ENCODE peak calls at places on chromosomes 7 and 10, in seven cellular contexts. F is SK-N-SH, M is K562, S is H1, E is HCT116, D is HepG2, T is GM12878. O is an unnamed sample.
A peak's percentile ranks its signal among the peaks of the same experiment; 100 is the strongest.

GRCh38 chr7:86785641-86786040 is 141.9 kb downstream of the GRM3 start:
- DNase-seq in F (no peak), M (no peak), S (no peak), E (no peak), D (no peak), T (peak; percentile 57), O (no peak)

GRCh38 chr10:31896972-31897384 is 31.7 kb downstream of the ARHGAP12 start:
- DNase-seq in F (no peak), M (no peak), S (no peak), E (peak; percentile 48), D (no peak), T (no peak), O (no peak)

GRCh38 chr10:66162560-66163143 is 763.2 kb upstream of the LRRTM3 start:
- DNase-seq in F (no peak), M (no peak), S (no peak), E (no peak), D (no peak), T (no peak), O (no peak)

GRCh38 chr10:119283818-119284217 is 76.4 kb downstream of the GRK5 start:
- DNase-seq in F (no peak), M (no peak), S (no peak), E (no peak), D (no peak), T (peak; percentile 41), O (no peak)

GRCh38 chr10:68992721-68993440 is 4.3 kb downstream of the KIFBP start:
- DNase-seq in F (no peak), M (no peak), S (no peak), E (no peak), D (no peak), T (no peak), O (no peak)

GRCh38 chr10:93420091-93420490 is 62.0 kb downstream of the MYOF start:
- DNase-seq in F (peak; percentile 56), M (no peak), S (no peak), E (no peak), D (no peak), T (no peak), O (no peak)

GRCh38 chr7:15402436-15403136 is 159.2 kb downstream of the AGMO start:
- DNase-seq in F (no peak), M (no peak), S (no peak), E (no peak), D (no peak), T (no peak), O (no peak)

GRCh38 chr7:16747095-16747494 is 6.5 kb upstream of the TSPAN13 start:
- DNase-seq in F (no peak), M (no peak), S (no peak), E (no peak), D (no peak), T (no peak), O (no peak)

GRCh38 chr7:1752771-1753562 is 82.9 kb downstream of the ELFN1 start:
- DNase-seq in F (no peak), M (no peak), S (no peak), E (no peak), D (no peak), T (no peak), O (no peak)

GRCh38 chr10:12389154-12389734 is 39.9 kb downstream of the CAMK1D start:
- DNase-seq in F (no peak), M (no peak), S (no peak), E (no peak), D (no peak), T (no peak), O (no peak)

GRCh38 chr7:47690902-47691558 is 109.1 kb upstream of the TNS3 start:
- DNase-seq in F (no peak), M (no peak), S (no peak), E (no peak), D (no peak), T (no peak), O (no peak)

GRCh38 chr10:95276367-95277200 is 14.2 kb downstream of the PDLIM1 start:
- DNase-seq in F (no peak), M (peak; percentile 43), S (no peak), E (no peak), D (no peak), T (no peak), O (no peak)

GRCh38 chr7:10720042-10720441 is 253.6 kb upstream of the PHF14 start:
- DNase-seq in F (no peak), M (no peak), S (no peak), E (peak; percentile 8), D (no peak), T (no peak), O (no peak)

GRCh38 chr10:89611282-89611681 is 33.8 kb downstream of the PANK1 start:
- DNase-seq in F (no peak), M (no peak), S (no peak), E (no peak), D (no peak), T (no peak), O (no peak)

GRCh38 chr10:120184547-120185337 is 272.3 kb upstream of the PLPP4 start:
- DNase-seq in F (no peak), M (no peak), S (no peak), E (no peak), D (no peak), T (no peak), O (no peak)

GRCh38 chr10:121791761-121792160 is 136.1 kb downstream of the ATE1 start:
- DNase-seq in F (no peak), M (no peak), S (no peak), E (no peak), D (no peak), T (no peak), O (no peak)

GRCh38 chr7:117092801-117093200 is 139.5 kb downstream of the ST7 start:
- DNase-seq in F (no peak), M (no peak), S (no peak), E (no peak), D (no peak), T (no peak), O (no peak)

DNA sequence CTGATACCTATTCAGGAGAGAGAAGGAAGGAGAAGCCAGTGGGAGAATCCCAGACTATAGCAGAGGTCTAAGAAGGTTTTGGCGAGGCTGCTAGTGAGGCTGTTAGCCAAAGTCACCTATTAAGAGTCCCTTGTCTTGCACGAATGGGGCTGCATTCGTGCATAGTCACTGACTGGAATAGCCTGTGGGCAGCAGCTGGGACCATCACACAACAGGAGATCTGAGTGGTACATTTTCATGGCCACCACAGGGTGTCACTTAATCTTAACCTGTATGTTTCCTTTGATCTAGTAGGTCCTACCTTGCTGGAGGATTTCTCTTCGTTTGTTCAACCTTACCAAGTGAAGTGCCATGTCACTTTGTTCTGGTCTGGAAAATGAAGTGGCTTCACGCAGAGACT is 319.9 kb downstream of the BMPER start:
- DNase-seq in F (no peak), M (no peak), S (no peak), E (no peak), D (no peak), T (no peak), O (no peak)
- TF ChIP-seq SIN3A in F (no peak), M (no peak), S (no peak), E (no peak), D (no peak), T (no peak), O (no peak)

GRCh38 chr10:117460846-117461765 is 81.4 kb upstream of the EMX2 start:
- DNase-seq in F (no peak), M (no peak), S (no peak), E (no peak), D (no peak), T (no peak), O (no peak)
- H3K4me3 ChIP-seq in F (no peak overlapping the region), M (no peak overlapping the region), S (no peak overlapping the region), E (no peak overlapping the region), D (no peak overlapping the region), T (no peak overlapping the region), O (no peak overlapping the region)

GRCh38 chr10:73771722-73772279 is 10.0 kb upstream of the CHCHD1 start:
- DNase-seq in F (no peak), M (peak; percentile 93), S (no peak), E (peak; percentile 48), D (peak; percentile 27), T (no peak), O (no peak)
- TF ChIP-seq SIN3A in F (no peak), M (no peak), S (peak; percentile 54), E (no peak), D (no peak), T (no peak), O (no peak)

DNA sequence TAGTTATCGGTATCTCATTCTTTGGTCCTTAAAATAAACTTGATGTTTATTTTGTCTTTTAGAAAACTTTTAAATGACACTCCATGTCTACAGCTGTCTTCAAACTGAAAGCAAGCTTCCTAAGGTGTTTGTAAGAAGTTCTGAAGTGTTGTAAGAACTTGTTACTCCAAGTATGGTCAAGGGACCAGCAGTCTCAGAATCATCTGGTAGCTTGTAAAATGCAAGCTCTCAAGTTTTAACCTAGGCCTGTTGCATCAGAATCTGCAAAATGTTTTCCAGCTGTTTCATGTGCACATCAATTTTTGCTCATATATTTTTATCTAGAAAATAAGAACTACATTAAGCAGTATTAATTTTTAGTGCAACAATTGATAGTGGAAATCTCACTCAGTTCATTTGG is 104.1 kb downstream of the THSD7A start:
- DNase-seq in F (no peak), M (no peak), S (no peak), E (no peak), D (no peak), T (no peak), O (no peak)
- H3K4me3 ChIP-seq in F (no peak overlapping the region), M (no peak overlapping the region), S (no peak overlapping the region), E (no peak overlapping the region), D (no peak overlapping the region), T (no peak overlapping the region), O (no peak overlapping the region)

GRCh38 chr7:25944777-25945176 is 207.2 kb upstream of the NFE2L3 start:
- DNase-seq in F (no peak), M (no peak), S (no peak), E (no peak), D (no peak), T (no peak), O (no peak)
- TF ChIP-seq SIN3A in F (no peak), M (no peak), S (no peak), E (no peak), D (no peak), T (no peak), O (no peak)

DNA sequence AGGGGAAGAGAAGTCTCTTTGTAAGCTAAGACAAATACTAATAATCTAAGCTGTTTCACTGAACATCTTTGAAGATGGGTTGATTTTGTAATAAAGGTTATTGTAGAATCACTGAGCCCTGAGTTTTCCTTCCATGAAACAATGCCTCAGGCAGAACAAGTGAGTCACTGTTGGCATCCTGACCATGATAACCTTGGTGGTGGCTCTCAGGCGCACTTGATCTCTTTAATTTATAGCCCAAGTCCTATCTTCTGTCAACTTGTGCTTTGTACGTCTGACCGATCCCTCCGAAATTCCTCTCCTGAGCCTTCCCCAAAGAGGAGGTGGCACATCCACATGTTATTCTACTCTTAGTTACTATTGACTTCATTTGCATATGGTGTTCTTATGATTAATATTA is 812.9 kb downstream of the REEP3 start:
- DNase-seq in F (no peak), M (no peak), S (no peak), E (no peak), D (no peak), T (no peak), O (no peak)
- H3K4me3 ChIP-seq in F (no peak overlapping the region), M (no peak overlapping the region), S (no peak overlapping the region), E (no peak overlapping the region), D (no peak overlapping the region), T (no peak overlapping the region), O (no peak overlapping the region)

O was measured in Panc1.